ENCODE peak calls at places on chromosomes 13 and 19, in six cellular contexts. One of them, this sample, is unnamed.

GRCh38 chr19:28239270-28239669 is 973.7 kb downstream of the UQCRFS1 start:
- DNase-seq in astrocyte of the hippocampus: no peak
- DNase-seq in SK-N-SH: peak; percentile 12
- DNase-seq in H54: no peak
- DNase-seq in stimulated activated CD8-positive, alpha-beta memory T cell treated with anti-CD3 and anti-CD28 coated beads, Interleukin-2, amount 100 ng/mL, for 1 hour: no peak
- DNase-seq in ecto neural progenitor cell: peak; percentile 66
- DNase-seq in this sample: no peak

GRCh38 chr13:100497394-100497793 is 91.2 kb downstream of the GGACT start:
- DNase-seq in stimulated activated CD8-positive, alpha-beta memory T cell treated with anti-CD3 and anti-CD28 coated beads, Interleukin-2, amount 100 ng/mL, for 1 hour: no peak
- DNase-seq in ecto neural progenitor cell: no peak
- DNase-seq in SK-N-SH: no peak
- DNase-seq in H54: peak; percentile 43
- DNase-seq in astrocyte of the hippocampus: no peak
- DNase-seq in this sample: no peak

GRCh38 chr19:13507053-13507611 is 853 bp upstream of the CACNA1A start:
- DNase-seq in astrocyte of the hippocampus: peak; percentile 5
- DNase-seq in SK-N-SH: no peak
- DNase-seq in H54: no peak
- DNase-seq in ecto neural progenitor cell: peak; percentile 59
- DNase-seq in stimulated activated CD8-positive, alpha-beta memory T cell treated with anti-CD3 and anti-CD28 coated beads, Interleukin-2, amount 100 ng/mL, for 1 hour: no peak
- DNase-seq in this sample: no peak

GRCh38 chr13:90732049-90732448 is 615.4 kb upstream of the MIR17HG start:
- DNase-seq in SK-N-SH: no peak
- DNase-seq in H54: no peak
- DNase-seq in ecto neural progenitor cell: no peak
- DNase-seq in astrocyte of the hippocampus: no peak
- DNase-seq in stimulated activated CD8-positive, alpha-beta memory T cell treated with anti-CD3 and anti-CD28 coated beads, Interleukin-2, amount 100 ng/mL, for 1 hour: no peak
- DNase-seq in this sample: no peak

GRCh38 chr19:28949027-28949426 is 263.9 kb downstream of the UQCRFS1 start:
- DNase-seq in astrocyte of the hippocampus: no peak
- DNase-seq in SK-N-SH: no peak
- DNase-seq in ecto neural progenitor cell: no peak
- DNase-seq in stimulated activated CD8-positive, alpha-beta memory T cell treated with anti-CD3 and anti-CD28 coated beads, Interleukin-2, amount 100 ng/mL, for 1 hour: no peak
- DNase-seq in H54: no peak
- DNase-seq in this sample: no peak

GRCh38 chr19:34844254-34844653 is 71.2 kb upstream of the ZNF599 start:
- DNase-seq in stimulated activated CD8-positive, alpha-beta memory T cell treated with anti-CD3 and anti-CD28 coated beads, Interleukin-2, amount 100 ng/mL, for 1 hour: no peak
- DNase-seq in astrocyte of the hippocampus: no peak
- DNase-seq in ecto neural progenitor cell: no peak
- DNase-seq in H54: no peak
- DNase-seq in SK-N-SH: no peak
- DNase-seq in this sample: no peak

GRCh38 chr19:40465025-40465780 is at the start of gene BLVRB:
- DNase-seq in astrocyte of the hippocampus: peak; percentile 73
- DNase-seq in ecto neural progenitor cell: no peak
- DNase-seq in SK-N-SH: no peak
- DNase-seq in stimulated activated CD8-positive, alpha-beta memory T cell treated with anti-CD3 and anti-CD28 coated beads, Interleukin-2, amount 100 ng/mL, for 1 hour: no peak
- DNase-seq in H54: peak; percentile 61
- DNase-seq in this sample: no peak

GRCh38 chr19:41646589-41647204 is 19.8 kb upstream of the CEACAM4 start:
- DNase-seq in stimulated activated CD8-positive, alpha-beta memory T cell treated with anti-CD3 and anti-CD28 coated beads, Interleukin-2, amount 100 ng/mL, for 1 hour: no peak
- DNase-seq in astrocyte of the hippocampus: no peak
- DNase-seq in SK-N-SH: peak; percentile 39
- DNase-seq in H54: no peak
- DNase-seq in ecto neural progenitor cell: no peak
- DNase-seq in this sample: no peak

GRCh38 chr19:5718579-5719273 is 1.2 kb downstream of the LONP1 start:
- DNase-seq in ecto neural progenitor cell: no peak
- DNase-seq in SK-N-SH: no peak
- DNase-seq in stimulated activated CD8-positive, alpha-beta memory T cell treated with anti-CD3 and anti-CD28 coated beads, Interleukin-2, amount 100 ng/mL, for 1 hour: no peak
- DNase-seq in H54: no peak
- DNase-seq in astrocyte of the hippocampus: peak; percentile 70
- DNase-seq in this sample: no peak

GRCh38 chr19:2083174-2083854 is 12.8 kb downstream of the MOB3A start:
- DNase-seq in astrocyte of the hippocampus: no peak
- DNase-seq in H54: no peak
- DNase-seq in SK-N-SH: peak; percentile 23
- DNase-seq in ecto neural progenitor cell: no peak
- DNase-seq in stimulated activated CD8-positive, alpha-beta memory T cell treated with anti-CD3 and anti-CD28 coated beads, Interleukin-2, amount 100 ng/mL, for 1 hour: peak; percentile 51
- DNase-seq in this sample: no peak

GRCh38 chr13:32585625-32586021 is 629 bp upstream of the PDS5B start:
- DNase-seq in ecto neural progenitor cell: no peak
- DNase-seq in astrocyte of the hippocampus: peak; percentile 62
- DNase-seq in H54: no peak
- DNase-seq in stimulated activated CD8-positive, alpha-beta memory T cell treated with anti-CD3 and anti-CD28 coated beads, Interleukin-2, amount 100 ng/mL, for 1 hour: no peak
- DNase-seq in SK-N-SH: no peak
- DNase-seq in this sample: no peak

GRCh38 chr19:49871349-49871985 is 4.1 kb upstream of the PNKP start:
- DNase-seq in H54: no peak
- DNase-seq in ecto neural progenitor cell: no peak
- DNase-seq in SK-N-SH: no peak
- DNase-seq in stimulated activated CD8-positive, alpha-beta memory T cell treated with anti-CD3 and anti-CD28 coated beads, Interleukin-2, amount 100 ng/mL, for 1 hour: no peak
- DNase-seq in astrocyte of the hippocampus: no peak
- DNase-seq in this sample: no peak

GRCh38 chr13:113651511-113652403 is 6.2 kb downstream of the ATP4B start:
- DNase-seq in stimulated activated CD8-positive, alpha-beta memory T cell treated with anti-CD3 and anti-CD28 coated beads, Interleukin-2, amount 100 ng/mL, for 1 hour: no peak
- DNase-seq in astrocyte of the hippocampus: no peak
- DNase-seq in H54: no peak
- DNase-seq in SK-N-SH: no peak
- DNase-seq in ecto neural progenitor cell: no peak
- DNase-seq in this sample: no peak

GRCh38 chr19:7883105-7883504 is 5.2 kb upstream of the LRRC8E start:
- DNase-seq in stimulated activated CD8-positive, alpha-beta memory T cell treated with anti-CD3 and anti-CD28 coated beads, Interleukin-2, amount 100 ng/mL, for 1 hour: no peak
- DNase-seq in H54: no peak
- DNase-seq in ecto neural progenitor cell: no peak
- DNase-seq in astrocyte of the hippocampus: no peak
- DNase-seq in SK-N-SH: no peak
- DNase-seq in this sample: no peak

GRCh38 chr13:98729526-98730057 is 22.9 kb downstream of the SLC15A1 start:
- DNase-seq in stimulated activated CD8-positive, alpha-beta memory T cell treated with anti-CD3 and anti-CD28 coated beads, Interleukin-2, amount 100 ng/mL, for 1 hour: no peak
- DNase-seq in ecto neural progenitor cell: no peak
- DNase-seq in astrocyte of the hippocampus: no peak
- DNase-seq in H54: no peak
- DNase-seq in SK-N-SH: no peak
- DNase-seq in this sample: no peak

GRCh38 chr19:2171349-2172145 is 7.8 kb downstream of the DOT1L start:
- DNase-seq in SK-N-SH: peak; percentile 67
- DNase-seq in H54: no peak
- DNase-seq in ecto neural progenitor cell: no peak
- DNase-seq in stimulated activated CD8-positive, alpha-beta memory T cell treated with anti-CD3 and anti-CD28 coated beads, Interleukin-2, amount 100 ng/mL, for 1 hour: peak; percentile 57
- DNase-seq in astrocyte of the hippocampus: peak; percentile 50
- DNase-seq in this sample: peak; percentile 75